ENCODE peak calls at places on chromosomes 7 and 10, in four cellular contexts. R is GM23248, Q is AG04450, J is brain microvascular endothelial cell. G is an unnamed sample.

GRCh38 chr7:30829476-30829875 is 58.3 kb downstream of the MINDY4 start:
- DNase-seq in R (no peak), Q (no peak), J (no peak), G (no peak)

GRCh38 chr7:22931011-22931410 is 82.9 kb downstream of the HYCC1 start:
- DNase-seq in R (peak), Q (no peak), J (no peak), G (no peak)

GRCh38 chr7:16034866-16035265 is 348.4 kb upstream of the MEOX2 start:
- DNase-seq in R (no peak), Q (no peak), J (no peak), G (no peak)

GRCh38 chr7:3265388-3265787 is 35.7 kb upstream of the SDK1 start:
- DNase-seq in R (no peak), Q (no peak), J (no peak), G (no peak)

GRCh38 chr7:45236666-45237065 is 79.1 kb downstream of the RAMP3 start:
- DNase-seq in R (peak), Q (no peak), J (peak), G (no peak)

GRCh38 chr10:91378061-91378460 is 32.1 kb upstream of the HECTD2 start:
- DNase-seq in R (peak), Q (no peak), J (peak), G (peak)

GRCh38 chr7:122468050-122468449 is 163.5 kb upstream of the FEZF1 start:
- DNase-seq in R (no peak), Q (no peak), J (no peak), G (no peak)

GRCh38 chr10:17607603-17608332 is 9.4 kb downstream of the HACD1 start:
- DNase-seq in R (peak), Q (peak), J (peak), G (no peak)

GRCh38 chr10:95289003-95289920 is 1.5 kb downstream of the PDLIM1 start:
- DNase-seq in R (peak), Q (no peak), J (no peak), G (no peak)

GRCh38 chr10:114532226-114532625 is 125.8 kb downstream of the ABLIM1 start:
- DNase-seq in R (no peak), Q (no peak), J (no peak), G (no peak)

GRCh38 chr7:47940482-47941001 is 7.7 kb downstream of the PKD1L1 start:
- DNase-seq in R (peak), Q (peak), J (peak), G (no peak)

GRCh38 chr7:69683002-69683401 is 84.7 kb downstream of the AUTS2 start:
- DNase-seq in R (no peak), Q (no peak), J (no peak), G (no peak)

GRCh38 chr7:32479574-32480200 is 10.5 kb downstream of the LSM5 start:
- DNase-seq in R (peak), Q (peak), J (peak), G (no peak)

GRCh38 chr7:2508327-2509231 is 11.0 kb upstream of the LFNG start:
- DNase-seq in R (peak), Q (no peak), J (peak), G (no peak)

GRCh38 chr10:94006591-94007550 is 13.1 kb downstream of the PLCE1 start:
- DNase-seq in R (peak), Q (peak), J (peak), G (no peak)

GRCh38 chr10:4334076-4334475 is 491.9 kb upstream of the AKR1E2 start:
- DNase-seq in R (no peak), Q (no peak), J (no peak), G (no peak)

GRCh38 chr7:99171731-99172130 is 27.8 kb upstream of the SMURF1 start:
- DNase-seq in R (peak), Q (no peak), J (peak), G (no peak)

GRCh38 chr7:70569335-70569819 is 562.6 kb upstream of the GALNT17 start:
- DNase-seq in R (no peak), Q (no peak), J (no peak), G (no peak)

GRCh38 chr10:96585726-96586418 is 940 bp downstream of the TM9SF3 start:
- DNase-seq in R (peak), Q (no peak), J (no peak), G (no peak)

GRCh38 chr7:2182461-2182860 is 50.3 kb downstream of the MAD1L1 start:
- DNase-seq in R (no peak), Q (no peak), J (no peak), G (no peak)

GRCh38 chr10:60606343-60607080 is 171.8 kb upstream of the CDK1 start:
- DNase-seq in R (peak), Q (no peak), J (peak), G (peak)

GRCh38 chr10:14625210-14625621 is 149.5 kb downstream of the FAM107B start:
- DNase-seq in R (peak), Q (no peak), J (no peak), G (no peak)

GRCh38 chr7:150938566-150938965 is 39.6 kb downstream of the KCNH2 start:
- DNase-seq in R (no peak), Q (no peak), J (no peak), G (no peak)

GRCh38 chr10:76248781-76249180 is 817.4 kb downstream of the LRMDA start:
- DNase-seq in R (no peak), Q (no peak), J (no peak), G (no peak)

GRCh38 chr7:65235586-65235985 is 138.1 kb upstream of the ZNF92 start:
- DNase-seq in R (no peak), Q (no peak), J (no peak), G (no peak)

GRCh38 chr7:20352573-20353304 is 22.0 kb downstream of the ITGB8 start:
- DNase-seq in R (peak), Q (no peak), J (no peak), G (peak)

GRCh38 chr7:55533729-55534080 is 38.6 kb downstream of the VOPP1 start:
- DNase-seq in R (no peak), Q (no peak), J (no peak), G (no peak)

GRCh38 chr7:24720283-24720682 is 37.0 kb downstream of the GSDME start:
- DNase-seq in R (no peak), Q (no peak), J (no peak), G (no peak)

GRCh38 chr10:15333909-15334649 is 37.0 kb downstream of the FAM171A1 start:
- DNase-seq in R (no peak), Q (peak), J (no peak), G (no peak)

GRCh38 chr7:68722044-68722443 is 876.2 kb upstream of the AUTS2 start:
- DNase-seq in R (no peak), Q (no peak), J (no peak), G (no peak)

GRCh38 chr7:50595538-50596102 is 30.4 kb upstream of the DDC start:
- DNase-seq in R (peak), Q (peak), J (peak), G (no peak)

GRCh38 chr7:24836084-24836483 is 78.8 kb upstream of the GSDME start:
- DNase-seq in R (no peak), Q (no peak), J (no peak), G (no peak)

GRCh38 chr10:91908358-91909177 is 718 bp downstream of the FGFBP3 start:
- DNase-seq in R (peak), Q (no peak), J (peak), G (no peak)

GRCh38 chr10:23280420-23281043 is 64.1 kb downstream of the C10orf67 start:
- DNase-seq in R (no peak), Q (no peak), J (no peak), G (no peak)

DNA sequence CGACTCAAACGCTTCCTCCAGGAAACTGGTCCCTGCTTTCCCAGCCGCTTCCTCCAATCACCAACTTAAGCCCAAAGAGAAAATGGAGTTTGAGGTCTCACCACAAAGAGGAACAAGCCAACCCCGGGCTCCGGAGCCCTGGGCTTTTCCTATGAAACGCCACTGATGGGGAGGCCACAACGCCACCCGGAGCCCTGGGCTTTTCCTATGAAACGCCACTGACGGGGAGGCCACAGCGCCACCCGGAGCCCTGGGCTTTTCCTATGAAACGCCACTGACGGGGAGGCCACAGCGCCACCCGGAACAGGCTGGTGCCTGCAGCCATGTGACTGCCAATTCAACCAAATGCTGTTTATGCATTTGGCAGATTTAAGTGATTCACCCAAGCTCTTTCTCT is 45.8 kb downstream of the DPYSL4 start:
- DNase-seq in R (no peak), Q (no peak), J (no peak), G (no peak)
- H3K27ac ChIP-seq in R (no peak), Q (no peak), J (no peak), G (no peak)

GRCh38 chr10:71771821-71772617 is 1.3 kb downstream of the VSIR start:
- DNase-seq in R (peak), Q (no peak), J (peak), G (no peak)

GRCh38 chr10:71771204-71771603 is 2.1 kb downstream of the VSIR start:
- DNase-seq in R (no peak), Q (no peak), J (no peak), G (no peak)

GRCh38 chr10:71773221-71773971 is at the start of gene VSIR:
- DNase-seq in R (peak), Q (peak), J (peak), G (peak)

GRCh38 chr10:71770789-71771188 is 2.5 kb downstream of the VSIR start:
- DNase-seq in R (peak), Q (no peak), J (no peak), G (no peak)

GRCh38 chr10:71772832-71773220 is 494 bp downstream of the VSIR start:
- DNase-seq in R (peak), Q (no peak), J (no peak), G (no peak)
- H3K27ac ChIP-seq in R (peak), Q (peak), J (no peak), G (peak)

GRCh38 chr7:155948845-155949244 is 136.6 kb upstream of the SHH start:
- DNase-seq in R (no peak), Q (no peak), J (no peak), G (no peak)
- H3K27ac ChIP-seq in R (no peak), Q (no peak), J (no peak), G (no peak)

GRCh38 chr10:88756660-88757059 is 3.2 kb upstream of the LIPN start:
- DNase-seq in R (no peak), Q (no peak), J (no peak), G (no peak)
- H3K27ac ChIP-seq in R (no peak), Q (no peak), J (no peak), G (no peak)

GRCh38 chr7:107998660-107999480 is 4.1 kb downstream of the LAMB1 start:
- DNase-seq in R (peak), Q (no peak), J (no peak), G (no peak)
- H3K27ac ChIP-seq in R (peak), Q (no peak), J (peak), G (peak)

DNA sequence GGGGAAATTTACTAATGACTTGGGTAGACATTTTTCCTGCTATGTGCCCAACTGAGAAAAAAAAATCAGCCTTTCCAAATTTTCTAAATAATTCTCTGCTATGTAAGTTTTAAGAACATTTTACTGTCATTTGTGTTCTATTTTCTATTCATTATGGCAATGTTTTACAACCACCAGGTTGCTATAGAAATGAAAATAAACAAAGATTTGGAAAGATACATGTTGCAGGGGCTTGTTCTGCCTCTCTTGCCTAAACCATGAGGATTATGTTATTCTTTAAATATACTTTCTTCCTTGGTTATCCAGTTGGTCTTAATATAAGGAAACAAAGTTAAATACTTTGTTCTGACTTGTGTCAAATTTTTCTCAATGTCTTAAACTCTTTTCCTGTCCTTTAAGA is 257.2 kb downstream of the TWIST1 start:
- DNase-seq in R (no peak), Q (no peak), J (no peak), G (no peak)
- H3K27ac ChIP-seq in R (no peak), Q (no peak), J (no peak), G (no peak)